ENCODE peak calls at places on chromosomes 11 and 22, in four cellular contexts. G is nephron progenitor cell, Y is tibial artery, E is WTC11. C is an unnamed sample.

GRCh38 chr22:46546466-46547178 is 9.2 kb upstream of the CELSR1 start:
- DNase-seq in G (no peak), Y (no peak), E (no peak), C (no peak)

GRCh38 chr11:67996622-67997459 is 7.1 kb downstream of the UNC93B1 start:
- DNase-seq in G (peak; percentile 80), Y (peak; percentile 63), E (peak; percentile 98), C (no peak)

GRCh38 chr22:44755418-44755817 is 3.0 kb downstream of the ARHGAP8 start:
- DNase-seq in G (no peak), Y (no peak), E (no peak), C (no peak)

GRCh38 chr11:2928605-2929510 is at the start of gene PHLDA2:
- DNase-seq in G (peak; percentile 59), Y (peak; percentile 44), E (peak; percentile 61), C (no peak)

GRCh38 chr11:76701701-76702100 is 31.2 kb upstream of the LRRC32 start:
- DNase-seq in G (no peak), Y (no peak), E (no peak), C (no peak)

GRCh38 chr11:105070221-105070789 is 25.2 kb upstream of the CARD16 start:
- DNase-seq in G (no peak), Y (no peak), E (no peak), C (no peak)

GRCh38 chr11:32432565-32433248 is 2.6 kb downstream of the WT1 start:
- DNase-seq in G (no peak), Y (no peak), E (no peak), C (no peak)

GRCh38 chr22:39097098-39098020 is at the start of gene APOBEC3H:
- DNase-seq in G (no peak), Y (no peak), E (no peak), C (no peak)

GRCh38 chr22:27345681-27346080 is 455.9 kb downstream of the MN1 start:
- DNase-seq in G (peak; percentile 16), Y (no peak), E (no peak), C (peak; percentile 29)

GRCh38 chr11:7004482-7004881 is 15.7 kb downstream of the ZNF214 start:
- DNase-seq in G (no peak), Y (peak; percentile 19), E (no peak), C (no peak)

DNA sequence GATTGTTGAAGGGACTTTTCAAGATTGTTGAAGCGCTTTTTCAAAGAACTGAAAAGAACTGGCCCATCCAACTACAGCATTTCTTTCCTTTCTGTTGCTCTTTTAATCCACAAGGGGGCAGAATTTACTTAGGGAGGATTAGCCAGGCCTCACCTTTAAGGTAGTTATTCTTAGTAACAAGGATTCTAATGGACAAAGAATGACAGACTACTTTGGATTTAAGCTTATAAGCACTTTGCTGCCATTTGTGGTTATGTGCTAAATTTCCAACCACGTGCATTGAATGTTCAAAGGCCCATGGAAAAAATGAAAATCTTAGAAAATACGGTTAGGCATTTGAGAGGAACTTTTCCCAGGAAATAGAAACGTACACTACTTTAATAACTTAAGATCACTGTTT is 49.5 kb upstream of the HSPA8 start:
- DNase-seq in G (no peak), Y (no peak), E (no peak), C (no peak)
- TF ChIP-seq CTCF in G (peak; percentile 76), Y (peak; percentile 69), E (peak; percentile 54), C (peak; percentile 92)

GRCh38 chr11:121656333-121657090 is 203.7 kb upstream of the SORL1-AS1 start:
- DNase-seq in G (no peak), Y (no peak), E (no peak), C (no peak)
- TF ChIP-seq CTCF in G (no peak), Y (no peak), E (no peak), C (no peak)

GRCh38 chr11:128532016-128532570 is 55.3 kb downstream of the ETS1 start:
- DNase-seq in G (no peak), Y (no peak), E (no peak), C (no peak)

GRCh38 chr11:128532571-128533091 is 54.7 kb downstream of the ETS1 start:
- DNase-seq in G (no peak), Y (no peak), E (peak; percentile 20), C (no peak)

GRCh38 chr11:128533473-128533872 is 53.9 kb downstream of the ETS1 start:
- DNase-seq in G (no peak), Y (no peak), E (no peak), C (no peak)

GRCh38 chr11:128530119-128531091 is 57.0 kb downstream of the ETS1 start:
- DNase-seq in G (no peak), Y (peak; percentile 37), E (no peak), C (no peak)

GRCh38 chr11:128531588-128531987 is 55.8 kb downstream of the ETS1 start:
- DNase-seq in G (no peak), Y (no peak), E (no peak), C (no peak)
- TF ChIP-seq CTCF in G (no peak), Y (no peak), E (no peak), C (no peak)

GRCh38 chr22:30298005-30298701 is 8.8 kb upstream of the CASTOR1 start:
- DNase-seq in G (no peak), Y (no peak), E (no peak), C (no peak)
- TF ChIP-seq CTCF in G (no peak), Y (no peak), E (no peak), C (no peak)

DNA sequence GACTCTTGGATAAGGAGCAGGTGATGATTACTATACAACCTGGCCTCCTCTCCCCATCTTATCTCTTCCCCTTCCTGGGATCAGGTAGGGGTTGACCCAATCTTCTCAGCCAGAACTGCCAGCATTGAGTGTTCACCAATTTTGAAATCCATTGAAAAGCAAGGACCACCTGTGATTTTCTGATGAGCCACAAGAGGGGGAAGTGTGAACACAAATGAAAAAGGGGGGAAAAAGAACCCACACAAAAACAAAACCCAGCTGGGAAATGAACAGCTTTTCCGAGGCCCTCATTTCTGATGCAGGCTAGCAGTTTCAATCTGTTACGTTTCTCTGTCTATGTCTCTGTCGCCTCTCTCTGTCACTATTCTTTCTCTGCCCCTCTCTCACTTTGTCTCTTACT is 161.9 kb downstream of the INSC start:
- DNase-seq in G (peak; percentile 21), Y (no peak), E (no peak), C (no peak)
- TF ChIP-seq CTCF in G (peak; percentile 50), Y (no peak), E (peak; percentile 33), C (peak; percentile 74)

GRCh38 chr11:86638673-86639072 is 33.7 kb downstream of the ME3 start:
- DNase-seq in G (no peak), Y (no peak), E (no peak), C (no peak)
- TF ChIP-seq CTCF in G (no peak), Y (no peak), E (no peak), C (no peak)

C was measured in type B pancreatic cell.